ENCODE peak calls at places on chromosome 21, in five cellular contexts. F is NCI-H510A treated with DMSO at 0.1 percent for 48 hours, B is GM03348, K is OCI-M1, S is hepatic stellate cell. Q is an unnamed sample.

GRCh38 chr21:24223625-24224024 is 1383.7 kb downstream of the MRPL39 start:
- DNase-seq in B (no peak), F (no peak), S (no peak), K (peak), Q (no peak)

GRCh38 chr21:46113497-46114176 is 15.7 kb downstream of the COL6A2 start:
- DNase-seq in F (no peak), S (no peak), K (no peak), B (no peak), Q (no peak)

GRCh38 chr21:38753114-38754100 is 52.3 kb upstream of the ETS2 start:
- DNase-seq in F (no peak), B (no peak), S (no peak), K (no peak), Q (no peak)

GRCh38 chr21:42009018-42009830 is 936 bp downstream of the ZBTB21 start:
- DNase-seq in F (no peak), S (peak), K (peak), B (peak), Q (peak)

GRCh38 chr21:37032877-37033471 is 26.5 kb downstream of the RIPPLY3 start:
- DNase-seq in K (no peak), F (no peak), B (peak), S (peak), Q (peak)

GRCh38 chr21:40881767-40882166 is 34.8 kb upstream of the DSCAM start:
- DNase-seq in F (no peak), B (no peak), S (no peak), K (no peak), Q (no peak)

GRCh38 chr21:46099476-46099875 is 1.6 kb downstream of the COL6A2 start:
- DNase-seq in K (no peak), B (peak), S (peak), F (no peak), Q (no peak)

GRCh38 chr21:45270306-45270821 is 17.3 kb downstream of the POFUT2 start:
- DNase-seq in S (no peak), F (no peak), K (peak), B (no peak), Q (no peak)

GRCh38 chr21:44011774-44012473 is at the start of gene TRAPPC10:
- DNase-seq in S (peak), F (peak), K (peak), B (peak), Q (peak)

GRCh38 chr21:46388896-46389295 is 64.9 kb downstream of the PCNT start:
- DNase-seq in K (no peak), S (no peak), B (no peak), F (no peak), Q (no peak)

GRCh38 chr21:38806942-38807284 is 1.2 kb downstream of the ETS2 start:
- DNase-seq in F (peak), S (peak), B (no peak), K (peak), Q (peak)

GRCh38 chr21:45902292-45902995 is 79.1 kb upstream of the COL6A1 start:
- DNase-seq in S (no peak), F (no peak), K (no peak), B (no peak), Q (no peak)

GRCh38 chr21:25639167-25639921 is at the start of gene JAM2:
- DNase-seq in K (no peak), B (peak), F (no peak), S (peak), Q (no peak)

GRCh38 chr21:36355071-36355680 is 30.0 kb upstream of the CHAF1B start:
- DNase-seq in B (no peak), K (no peak), S (no peak), F (no peak), Q (no peak)

GRCh38 chr21:36845790-36846189 is 120.7 kb downstream of the HLCS start:
- DNase-seq in K (no peak), S (no peak), B (no peak), F (no peak), Q (no peak)

GRCh38 chr21:39633770-39634181 is 21.0 kb downstream of the B3GALT5 start:
- DNase-seq in S (peak), K (no peak), B (peak), F (no peak), Q (peak)

GRCh38 chr21:38771536-38771935 is 34.2 kb upstream of the ETS2 start:
- DNase-seq in B (no peak), S (no peak), K (no peak), F (no peak), Q (peak)

GRCh38 chr21:45993210-45994085 is 11.9 kb downstream of the COL6A1 start:
- DNase-seq in B (no peak), F (no peak), S (no peak), K (no peak), Q (no peak)

GRCh38 chr21:28922368-28922767 is 70.3 kb downstream of the LTN1 start:
- DNase-seq in K (no peak), S (no peak), B (no peak), F (no peak), Q (no peak)

GRCh38 chr21:33051925-33052324 is 18.0 kb upstream of the OLIG1 start:
- DNase-seq in B (no peak), F (no peak), S (no peak), K (no peak), Q (no peak)

GRCh38 chr21:36910581-36911307 is 55.7 kb downstream of the HLCS start:
- DNase-seq in K (no peak), F (no peak), S (no peak), B (peak), Q (no peak)

GRCh38 chr21:42777757-42778344 is 101.5 kb downstream of the WDR4 start:
- DNase-seq in B (no peak), F (no peak), S (no peak), K (no peak), Q (no peak)

GRCh38 chr21:41737656-41738324 is 29.1 kb downstream of the RIPK4 start:
- DNase-seq in F (no peak), S (no peak), K (no peak), B (no peak), Q (no peak)

GRCh38 chr21:8994640-8995511 is 1526.5 kb upstream of the TPTE start:
- DNase-seq in S (no peak), K (no peak), B (no peak), F (peak), Q (no peak)

GRCh38 chr21:45618846-45619485 is 24.6 kb upstream of the PCBP3 start:
- DNase-seq in B (no peak), K (peak), F (no peak), S (no peak), Q (no peak)

GRCh38 chr21:15121097-15121654 is 56.4 kb upstream of the NRIP1 start:
- DNase-seq in K (no peak), F (no peak), B (no peak), S (no peak), Q (no peak)

GRCh38 chr21:42219606-42220137 is 732 bp downstream of the ABCG1 start:
- DNase-seq in K (no peak), F (peak), S (no peak), B (peak), Q (no peak)

GRCh38 chr21:45289655-45290515 is 2.2 kb upstream of the POFUT2 start:
- DNase-seq in K (peak), F (no peak), S (no peak), B (no peak), Q (no peak)

GRCh38 chr21:41304068-41304720 is 12.4 kb upstream of the FAM3B start:
- DNase-seq in F (no peak), B (no peak), S (no peak), K (no peak), Q (no peak)

GRCh38 chr21:17387030-17387617 is 125.7 kb upstream of the CXADR start:
- DNase-seq in S (peak), K (peak), F (peak), B (peak), Q (peak)

GRCh38 chr21:20996421-20997307 is 1.5 kb upstream of the NCAM2 start:
- DNase-seq in B (no peak), S (no peak), F (no peak), K (no peak), Q (no peak)

GRCh38 chr21:39885119-39885848 is 18.0 kb downstream of the PCP4 start:
- DNase-seq in F (no peak), K (no peak), S (no peak), B (no peak), Q (no peak)

GRCh38 chr21:33821580-33822322 is 93.9 kb downstream of the ATP5PO start:
- DNase-seq in F (no peak), K (no peak), S (no peak), B (no peak), Q (no peak)

GRCh38 chr21:36113647-36114428 is 21.0 kb upstream of the CBR3 start:
- DNase-seq in S (no peak), K (peak), B (no peak), F (no peak), Q (no peak)

GRCh38 chr21:26597023-26597422 is 23.9 kb upstream of the CYYR1 start:
- DNase-seq in S (no peak), K (no peak), F (no peak), B (no peak), Q (no peak)

GRCh38 chr21:32351428-32351827 is 41.4 kb downstream of the URB1 start:
- DNase-seq in F (no peak), K (no peak), B (no peak), S (no peak), Q (no peak)

GRCh38 chr21:38831526-38832467 is 26.1 kb downstream of the ETS2 start:
- DNase-seq in S (peak), K (peak), F (no peak), B (peak), Q (peak)

GRCh38 chr21:34235514-34235913 is 128.3 kb upstream of the KCNE2 start:
- DNase-seq in B (no peak), S (no peak), F (no peak), K (no peak), Q (no peak)

GRCh38 chr21:46667735-46668380 is 32.4 kb downstream of the PRMT2 start:
- DNase-seq in B (peak), S (no peak), F (peak), K (no peak), Q (no peak)